ENCODE peak calls at places on chromosomes 5 and 9, in six cellular contexts. Q, A, N, G, I and M are unnamed samples. For H3K36me3, the result is how much of the 10 kb centered on the place peaks cover.

GRCh38 chr5:56457887-56458451 is 224.8 kb upstream of the ANKRD55 start:
- DNase-seq in I (no peak), A (no peak), N (no peak), G (peak), Q (no peak), M (no peak)

GRCh38 chr5:111072949-111073682 is 1.6 kb downstream of the TSLP start:
- DNase-seq in N (peak), G (no peak), I (peak), A (peak), Q (peak), M (peak)

GRCh38 chr5:98771389-98772109 is 1.9 kb upstream of the RGMB start:
- DNase-seq in G (peak), Q (peak), N (no peak), A (peak), I (peak), M (peak)

GRCh38 chr5:6594066-6594465 is 38.8 kb downstream of the NSUN2 start:
- DNase-seq in I (no peak), N (no peak), G (no peak), Q (no peak), A (no peak), M (no peak)

GRCh38 chr5:159099049-159099760 is 511 bp downstream of the EBF1 start:
- DNase-seq in N (peak), G (peak), I (no peak), A (peak), Q (peak), M (peak)

GRCh38 chr5:59221769-59222168 is 638.9 kb downstream of the RAB3C start:
- DNase-seq in A (no peak), Q (no peak), G (no peak), I (no peak), N (no peak), M (peak)

GRCh38 chr5:54087436-54087835 is 222.9 kb downstream of the ARL15 start:
- DNase-seq in N (no peak), Q (no peak), I (no peak), G (peak), A (no peak), M (no peak)

GRCh38 chr9:20611751-20612287 is 10.5 kb downstream of the MLLT3 start:
- DNase-seq in Q (no peak), G (peak), A (peak), N (no peak), I (no peak), M (peak)

GRCh38 chr9:81030027-81030426 is 659.3 kb downstream of the TLE1 start:
- DNase-seq in N (no peak), I (no peak), A (no peak), Q (no peak), G (no peak), M (no peak)

GRCh38 chr5:80117446-80117845 is 82.3 kb downstream of the THBS4 start:
- DNase-seq in G (no peak), Q (no peak), N (no peak), I (no peak), A (no peak), M (no peak)

GRCh38 chr9:136403538-136403914 is 3.6 kb upstream of the SNAPC4 start:
- DNase-seq in I (no peak), N (no peak), G (no peak), Q (no peak), A (no peak), M (no peak)

GRCh38 chr9:34332370-34332964 is 3.1 kb downstream of the NUDT2 start:
- DNase-seq in N (no peak), A (peak), I (peak), G (peak), Q (peak), M (peak)

GRCh38 chr9:136302527-136302926 is 1.4 kb downstream of the CCDC187 start:
- DNase-seq in I (no peak), A (no peak), G (no peak), Q (no peak), N (no peak), M (no peak)

GRCh38 chr9:113992994-113993393 is 85.1 kb downstream of the AMBP start:
- DNase-seq in N (no peak), Q (no peak), A (no peak), I (no peak), G (no peak), M (no peak)

GRCh38 chr5:113807384-113808053 is 294.0 kb downstream of the YTHDC2 start:
- DNase-seq in Q (no peak), G (peak), I (no peak), N (no peak), A (peak), M (no peak)

GRCh38 chr5:127820910-127821553 is 117.8 kb downstream of the CCDC192 start:
- DNase-seq in G (peak), Q (no peak), N (no peak), I (no peak), A (no peak), M (no peak)

GRCh38 chr5:127802477-127802865 is 99.3 kb downstream of the CCDC192 start:
- DNase-seq in I (no peak), Q (no peak), A (no peak), G (peak), N (no peak), M (no peak)

GRCh38 chr5:178113141-178113787 is at the start of gene N4BP3:
- DNase-seq in N (peak), A (peak), Q (peak), I (peak), G (peak), M (peak)

GRCh38 chr9:2321523-2322148 is 300.0 kb upstream of the VLDLR start:
- DNase-seq in N (no peak), G (no peak), Q (no peak), I (no peak), A (no peak), M (no peak)

GRCh38 chr9:106643211-106643930 is 219.6 kb upstream of the ZNF462 start:
- DNase-seq in Q (no peak), I (no peak), G (no peak), A (no peak), N (no peak), M (no peak)

GRCh38 chr5:41083306-41083705 is 12.2 kb upstream of the MROH2B start:
- DNase-seq in Q (no peak), A (no peak), I (no peak), G (no peak), N (no peak), M (peak)

GRCh38 chr5:138752951-138753793 is at the start of gene CTNNA1:
- DNase-seq in I (peak), A (peak), N (peak), Q (peak), G (peak), M (peak)

GRCh38 chr5:175517824-175518450 is 39.6 kb downstream of the SFXN1 start:
- DNase-seq in N (no peak), I (peak), Q (no peak), G (peak), A (no peak), M (no peak)

GRCh38 chr5:76488969-76489368 is 85.9 kb downstream of the IQGAP2 start:
- DNase-seq in Q (no peak), I (no peak), N (no peak), G (no peak), A (no peak), M (no peak)

DNA sequence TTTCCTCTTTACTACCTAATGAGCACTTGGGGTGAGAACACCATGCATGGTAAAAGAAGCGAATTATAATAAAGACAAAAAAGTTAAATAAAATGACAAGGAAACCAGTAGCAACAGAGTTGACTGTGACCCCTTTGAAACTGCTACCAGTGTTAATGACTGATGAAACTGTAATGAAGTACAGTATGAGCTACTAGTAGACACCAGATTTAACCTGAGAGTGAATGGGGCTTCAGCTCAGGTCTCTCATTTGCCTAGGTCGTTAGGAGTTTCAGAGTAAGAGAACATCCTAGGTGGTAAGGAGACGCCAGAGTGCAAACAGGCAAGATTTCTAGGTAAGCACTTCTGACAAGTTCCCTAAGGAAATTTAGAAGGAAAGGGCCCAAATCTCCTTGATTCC is 346.4 kb downstream of the BNC2 start:
- DNase-seq in N (no peak), G (no peak), I (no peak), A (no peak), Q (no peak), M (no peak)
- H3K36me3 ChIP-seq in N (under half), G (under half), I (under half), A (under half), Q (under half), M (under half)

GRCh38 chr9:89177401-89178161 is 1.0 kb downstream of the SHC3 start:
- DNase-seq in Q (no peak), A (peak), N (peak), I (no peak), G (peak), M (peak)
- TF ChIP-seq EZH2 in Q (no peak), A (peak), N (peak), I (no peak), G (no peak), M (peak)

GRCh38 chr9:91340395-91340794 is 21.3 kb downstream of the AUH start:
- DNase-seq in A (no peak), G (no peak), I (no peak), N (no peak), Q (no peak), M (no peak)
- H3K36me3 ChIP-seq in A (under half), G (under half), I (under half), N (under half), Q (under half), M (under half)

GRCh38 chr5:88672644-88673493 is 210.1 kb downstream of the MEF2C start:
- DNase-seq in A (peak), G (no peak), Q (no peak), I (no peak), N (peak), M (peak)
- TF ChIP-seq EZH2 in A (peak), G (peak), Q (no peak), I (no peak), N (peak), M (peak)

GRCh38 chr5:168411871-168412270 is 74.4 kb upstream of the RARS1 start:
- DNase-seq in Q (no peak), A (no peak), G (no peak), I (no peak), N (no peak), M (no peak)

GRCh38 chr5:168415971-168416370 is 70.3 kb upstream of the RARS1 start:
- DNase-seq in G (no peak), Q (no peak), A (no peak), I (no peak), N (no peak), M (no peak)

GRCh38 chr5:168409601-168410458 is 76.4 kb upstream of the RARS1 start:
- DNase-seq in A (no peak), N (no peak), I (peak), Q (peak), G (peak), M (no peak)

GRCh38 chr5:168413596-168413995 is 72.7 kb upstream of the RARS1 start:
- DNase-seq in A (no peak), Q (no peak), N (no peak), G (no peak), I (no peak), M (no peak)

GRCh38 chr5:168413062-168413461 is 73.2 kb upstream of the RARS1 start:
- DNase-seq in A (no peak), N (no peak), G (no peak), Q (no peak), I (peak), M (no peak)
- H3K36me3 ChIP-seq in A (under half), N (under half), G (under half), Q (under half), I (under half), M (under half)

DNA sequence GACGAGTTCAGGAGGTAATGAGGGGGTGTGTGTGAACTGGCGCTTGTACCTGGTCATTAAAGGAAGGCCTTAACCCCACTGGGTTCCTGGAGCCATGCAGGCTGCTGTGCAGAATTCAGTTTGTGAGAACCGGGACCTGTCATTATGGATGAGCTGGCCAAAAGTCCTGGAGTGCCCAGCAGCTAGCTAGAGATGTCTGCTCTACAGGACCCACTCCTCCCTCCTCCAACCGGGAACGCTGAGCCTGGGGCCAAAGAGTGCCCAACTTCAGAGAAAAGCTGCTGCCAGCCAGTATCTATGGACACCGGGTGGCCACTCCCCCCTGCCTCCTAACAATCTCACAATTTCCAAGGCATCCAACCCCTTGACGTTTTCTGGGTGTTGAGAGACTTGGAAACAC is 1.2 kb downstream of the ENTREP1 start:
- DNase-seq in A (peak), G (no peak), I (no peak), N (no peak), Q (no peak), M (peak)
- TF ChIP-seq EZH2 in A (no peak), G (no peak), I (no peak), N (no peak), Q (no peak), M (no peak)